ENCODE peak calls at places on chromosomes 11 and 22, in ten cellular contexts. J is Calu3; C is RPMI8226; K is keratinocyte; P is fibroblast of the aortic adventitia; Q is MV-4-11; T is body of pancreas; R is lower leg skin; I is naive thymus-derived CD8-positive, alpha-beta T cell; M is CD4-positive, alpha-beta T cell. U is an unnamed sample.

GRCh38 chr22:43531651-43532050 is 119.8 kb downstream of the MPPED1 start:
- DNase-seq in J (no peak), C (no peak), K (no peak), P (no peak), Q (no peak), T (no peak), R (no peak), I (no peak), M (no peak), U (no peak)

GRCh38 chr11:86676010-86676409 is 3.6 kb upstream of the ME3 start:
- DNase-seq in J (no peak), C (no peak), K (no peak), P (no peak), Q (no peak), T (no peak), R (no peak), I (no peak), M (no peak), U (no peak)

GRCh38 chr11:122126024-122126678 is 10.1 kb upstream of the BLID start:
- DNase-seq in J (no peak), C (no peak), K (no peak), P (no peak), Q (peak), T (no peak), R (no peak), I (no peak), M (no peak), U (no peak)

GRCh38 chr11:119983240-119983732 is 154.6 kb downstream of the TRIM29 start:
- DNase-seq in J (no peak), C (no peak), K (no peak), P (no peak), Q (no peak), T (no peak), R (no peak), I (no peak), M (no peak), U (no peak)

GRCh38 chr11:105177658-105178057 is 38.1 kb upstream of the CARD18 start:
- DNase-seq in J (no peak), C (no peak), K (no peak), P (peak), Q (no peak), T (no peak), R (no peak), I (no peak), M (no peak), U (no peak)

GRCh38 chr22:38272373-38273134 is at the start of gene TMEM184B:
- DNase-seq in J (peak), C (peak), K (no peak), P (peak), Q (peak), T (peak), R (peak), I (peak), M (peak), U (peak)

GRCh38 chr11:65817312-65817814 is 16.4 kb upstream of the SNX32 start:
- DNase-seq in J (no peak), C (no peak), K (no peak), P (peak), Q (no peak), T (no peak), R (no peak), I (no peak), M (no peak), U (no peak)

GRCh38 chr11:71293961-71294782 is 41.8 kb upstream of the SHANK2 start:
- DNase-seq in J (no peak), C (no peak), K (no peak), P (no peak), Q (no peak), T (no peak), R (no peak), I (no peak), M (no peak), U (no peak)

GRCh38 chr11:60838132-60838531 is 3.8 kb upstream of the CCDC86 start:
- DNase-seq in J (no peak), C (peak), K (no peak), P (peak), Q (no peak), T (no peak), R (no peak), I (no peak), M (no peak), U (no peak)

GRCh38 chr22:37904572-37905533 is 1.2 kb upstream of the MICALL1 start:
- DNase-seq in J (peak), C (no peak), K (peak), P (peak), Q (peak), T (no peak), R (peak), I (no peak), M (no peak), U (no peak)

GRCh38 chr11:65611028-65611757 is 2.8 kb downstream of the MAP3K11 start:
- DNase-seq in J (no peak), C (no peak), K (no peak), P (no peak), Q (peak), T (no peak), R (peak), I (no peak), M (no peak), U (no peak)

GRCh38 chr11:11486002-11486401 is 133.0 kb upstream of the CSNK2A3 start:
- DNase-seq in J (no peak), C (no peak), K (no peak), P (no peak), Q (no peak), T (no peak), R (no peak), I (no peak), M (no peak), U (no peak)

GRCh38 chr22:45777046-45777851 is 105.6 kb downstream of the ATXN10 start:
- DNase-seq in J (peak), C (no peak), K (no peak), P (peak), Q (no peak), T (no peak), R (no peak), I (no peak), M (no peak), U (no peak)

U was measured in activated T-helper 1 cell treated with Interleukin-2 at 50 U/mL for 16 hours.